ENCODE peak calls at places on chromosomes 3 and 15, in four cellular contexts. Q is MCF 10A, P is activated gamma-delta T cell treated with Interleukin-2 at 50 U/mL for 16 hours, D is hippocampal formation. N is an unnamed sample.

GRCh38 chr15:62920569-62921502 is 121.7 kb upstream of the TPM1 start:
- DNase-seq in Q (peak; percentile 77), P (no peak), D (no peak), N (no peak)

GRCh38 chr3:53114011-53114400 is 16.2 kb downstream of the RFT1 start:
- DNase-seq in Q (peak; percentile 82), P (peak; percentile 82), D (peak; percentile 78), N (no peak)

GRCh38 chr3:125061170-125061569 is 5.4 kb upstream of the HEG1 start:
- DNase-seq in Q (no peak), P (no peak), D (no peak), N (no peak)

GRCh38 chr15:81398910-81399551 is 25.0 kb upstream of the TMC3 start:
- DNase-seq in Q (peak; percentile 33), P (no peak), D (no peak), N (no peak)

GRCh38 chr3:78140866-78141658 is 1101.2 kb downstream of the ROBO2 start:
- DNase-seq in Q (peak; percentile 57), P (no peak), D (no peak), N (peak; percentile 57)

GRCh38 chr3:18489939-18490338 is 64.8 kb upstream of the SATB1 start:
- DNase-seq in Q (no peak), P (peak; percentile 51), D (no peak), N (no peak)

GRCh38 chr3:152331018-152331541 is 62.4 kb downstream of the MBNL1 start:
- DNase-seq in Q (peak; percentile 72), P (no peak), D (no peak), N (peak; percentile 60)

GRCh38 chr3:110419096-110419495 is 652.5 kb upstream of the NECTIN3 start:
- DNase-seq in Q (peak; percentile 6), P (no peak), D (no peak), N (no peak)

GRCh38 chr15:98906712-98907083 is 100.9 kb downstream of the PGPEP1L start:
- DNase-seq in Q (peak; percentile 81), P (no peak), D (no peak), N (no peak)

GRCh38 chr15:33068007-33068441 is 126.5 kb downstream of the FMN1 start:
- DNase-seq in Q (peak; percentile 46), P (no peak), D (peak; percentile 38), N (peak; percentile 33)

GRCh38 chr3:46865034-46865507 is 1.8 kb upstream of the MYL3 start:
- DNase-seq in Q (peak; percentile 55), P (no peak), D (no peak), N (no peak)

GRCh38 chr3:14467723-14468620 is 65.6 kb downstream of the SLC6A6 start:
- DNase-seq in Q (peak; percentile 34), P (peak; percentile 47), D (peak; percentile 38), N (no peak)

GRCh38 chr3:45054196-45054857 is 28.2 kb downstream of the CLEC3B start:
- DNase-seq in Q (peak; percentile 96), P (no peak), D (no peak), N (no peak)